ENCODE peak calls at places on chromosomes 13 and 19, in seven cellular contexts. Z is H9; Y is ovary; Q is sigmoid colon; L is Panc1; V is AG04450; W is CD8-positive, alpha-beta T cell. U is an unnamed sample.

GRCh38 chr19:10602330-10603083 is 15.4 kb upstream of the AP1M2 start:
- DNase-seq in Z (peak; percentile 86), Y (peak; percentile 86), Q (peak; percentile 91), L (no peak), V (no peak), W (peak; percentile 86), U (peak; percentile 79)

GRCh38 chr19:21308778-21309177 is 20.4 kb downstream of the ZNF708 start:
- DNase-seq in Z (no peak), Y (no peak), Q (no peak), L (no peak), V (no peak), W (no peak), U (no peak)

GRCh38 chr19:489418-490196 is 6.7 kb upstream of the MADCAM1 start:
- DNase-seq in Z (peak; percentile 64), Y (no peak), Q (no peak), L (no peak), V (no peak), W (no peak), U (no peak)

GRCh38 chr13:98984983-98985382 is 7.1 kb upstream of the DOCK9 start:
- DNase-seq in Z (no peak), Y (no peak), Q (no peak), L (no peak), V (no peak), W (no peak), U (no peak)

GRCh38 chr19:38047048-38047435 is 140.0 kb downstream of the SIPA1L3 start:
- DNase-seq in Z (no peak), Y (no peak), Q (no peak), L (no peak), V (no peak), W (no peak), U (no peak)

GRCh38 chr13:23268441-23268840 is 87.7 kb downstream of the SGCG start:
- DNase-seq in Z (no peak), Y (no peak), Q (no peak), L (no peak), V (no peak), W (no peak), U (no peak)

GRCh38 chr19:55406869-55407624 is 541 bp downstream of the UBE2S start:
- DNase-seq in Z (no peak), Y (peak; percentile 50), Q (no peak), L (no peak), V (no peak), W (peak; percentile 35), U (peak; percentile 69)

GRCh38 chr13:33610471-33611015 is 207.4 kb upstream of the RFC3 start:
- DNase-seq in Z (peak; percentile 84), Y (peak; percentile 24), Q (no peak), L (no peak), V (no peak), W (peak; percentile 36), U (peak; percentile 28)

GRCh38 chr19:35318679-35319448 is 10.1 kb upstream of the CD22 start:
- DNase-seq in Z (peak; percentile 25), Y (peak; percentile 60), Q (peak; percentile 73), L (peak; percentile 98), V (no peak), W (no peak), U (peak; percentile 62)

GRCh38 chr19:34837262-34837661 is 64.2 kb upstream of the ZNF599 start:
- DNase-seq in Z (no peak), Y (peak; percentile 26), Q (no peak), L (no peak), V (no peak), W (no peak), U (no peak)

DNA sequence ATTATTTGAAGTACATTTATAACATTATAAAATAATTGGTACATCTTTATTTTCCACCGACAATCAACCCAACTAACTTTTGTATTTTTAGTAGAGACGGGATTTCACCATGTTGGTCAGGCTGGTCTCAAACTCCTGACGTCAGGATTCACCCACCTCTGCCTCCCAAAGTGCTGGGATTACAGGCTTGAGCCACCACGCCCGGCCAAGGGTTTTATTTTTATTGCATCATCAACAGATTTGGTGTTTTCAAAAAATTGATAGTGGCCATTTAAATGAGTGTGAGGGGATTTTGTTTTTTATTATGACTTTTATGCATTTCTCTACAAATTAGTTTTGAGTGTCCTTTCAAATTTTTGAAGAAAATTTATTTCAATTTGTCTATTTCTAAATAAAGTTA is 10.6 kb downstream of the ZNF726 start:
- DNase-seq in Z (no peak), Y (no peak), Q (no peak), L (no peak), V (no peak), W (no peak), U (no peak)
- H3K9me3 ChIP-seq in Z (peaks cover 24% of the 10 kb centered on the region), Y (no peaks in the 10 kb centered on the region), Q (no peaks in the 10 kb centered on the region), L (peaks cover 10% of the 10 kb centered on the region), V (peaks cover 5% of the 10 kb centered on the region), W (no peaks in the 10 kb centered on the region), U (no peaks in the 10 kb centered on the region)

GRCh38 chr19:49666120-49666444 is 349 bp downstream of the BCL2L12 start:
- DNase-seq in Z (no peak), Y (no peak), Q (no peak), L (no peak), V (no peak), W (no peak), U (no peak)
- TF ChIP-seq CTCF in Z (peak; percentile 30), Y (no peak), Q (no peak), L (no peak), V (no peak), W (no peak), U (no peak)

DNA sequence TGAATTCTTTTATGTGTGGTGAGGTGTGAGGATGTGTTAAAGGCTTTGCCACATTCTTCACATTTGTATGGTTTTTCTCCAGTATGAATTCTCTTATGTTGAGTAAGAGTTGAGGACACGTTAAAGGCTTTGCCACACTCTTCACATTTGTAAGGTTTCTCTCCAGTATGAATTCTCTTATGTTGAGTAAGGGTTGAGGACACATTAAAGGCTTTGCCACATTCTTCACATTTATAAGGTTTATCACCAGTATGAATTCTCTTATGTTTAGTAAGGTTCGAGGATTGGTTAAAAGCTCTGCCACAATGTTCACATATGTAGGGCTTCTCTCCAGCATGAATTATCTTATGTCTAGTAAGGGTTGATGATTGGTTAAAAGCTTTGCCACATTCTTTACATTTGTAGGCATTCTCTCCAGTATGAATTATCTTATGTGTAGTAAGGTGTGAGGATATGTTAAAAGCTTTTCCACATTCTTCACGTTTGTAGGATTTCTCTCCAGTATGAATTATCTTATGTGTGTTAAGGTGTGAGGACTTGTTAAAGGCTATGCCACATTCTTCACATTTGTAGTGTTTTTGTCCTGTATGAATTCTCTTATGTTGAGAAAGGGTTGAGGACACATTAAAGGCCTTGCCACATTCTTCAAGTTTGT is 27.1 kb downstream of the ZNF724 start:
- DNase-seq in Z (no peak), Y (no peak), Q (no peak), L (no peak), V (no peak), W (no peak), U (no peak)
- H3K9me3 ChIP-seq in Z (peaks cover 69% of the 10 kb centered on the region), Y (peaks cover 19% of the 10 kb centered on the region), Q (peaks cover 25% of the 10 kb centered on the region), L (peaks cover 38% of the 10 kb centered on the region), V (peaks cover 45% of the 10 kb centered on the region), W (peaks cover 38% of the 10 kb centered on the region), U (peaks cover 73% of the 10 kb centered on the region)

GRCh38 chr13:27868639-27869435 is 51.0 kb upstream of the PDX1 start:
- DNase-seq in Z (no peak), Y (no peak), Q (no peak), L (peak; percentile 2), V (no peak), W (no peak), U (no peak)
- TF ChIP-seq CTCF in Z (peak; percentile 70), Y (no peak), Q (no peak), L (peak; percentile 67), V (peak; percentile 64), W (peak; percentile 33), U (no peak)

GRCh38 chr19:56441206-56441792 is 35.8 kb downstream of the ZNF667 start:
- DNase-seq in Z (no peak), Y (no peak), Q (no peak), L (no peak), V (no peak), W (no peak), U (no peak)
- H3K9me3 ChIP-seq in Z (peaks cover 70% of the 10 kb centered on the region), Y (peaks cover 49% of the 10 kb centered on the region), Q (peaks cover 69% of the 10 kb centered on the region), L (peaks cover 70% of the 10 kb centered on the region), V (peaks cover 27% of the 10 kb centered on the region), W (peaks cover 23% of the 10 kb centered on the region), U (peaks cover 87% of the 10 kb centered on the region)

DNA sequence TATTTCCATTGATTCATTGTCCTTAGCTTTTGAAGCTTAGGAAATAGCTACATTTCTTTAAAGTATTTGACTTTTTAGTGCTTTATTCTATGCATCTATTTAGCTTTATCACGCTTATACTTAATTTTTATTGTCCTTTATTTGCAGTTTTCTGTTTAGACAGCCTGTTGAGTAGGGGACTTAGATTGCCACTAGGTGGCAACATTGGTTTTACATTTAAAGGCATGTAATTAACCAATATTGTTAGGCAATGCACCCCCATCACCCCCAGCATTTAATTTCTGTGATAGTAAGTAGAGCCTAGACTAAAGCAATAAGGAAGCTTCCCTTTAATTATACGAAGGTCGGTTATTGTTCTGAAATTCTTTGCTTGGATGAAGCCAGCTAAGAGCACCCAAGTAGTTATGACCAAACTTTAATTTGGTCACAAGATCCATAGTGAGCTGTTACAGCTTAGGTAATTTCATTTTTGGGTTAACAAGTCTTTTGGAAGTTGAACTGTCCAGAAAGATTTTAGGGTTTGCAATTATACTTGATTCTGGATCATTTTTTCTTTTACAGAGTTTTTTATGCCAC is 36.5 kb downstream of the B3GLCT start:
- DNase-seq in Z (no peak), Y (no peak), Q (no peak), L (no peak), V (peak; percentile 15), W (no peak), U (no peak)
- TF ChIP-seq CTCF in Z (peak; percentile 85), Y (peak; percentile 47), Q (peak; percentile 47), L (peak; percentile 66), V (peak; percentile 81), W (peak; percentile 64), U (peak; percentile 55)

U was measured in tibial artery.